ENCODE peak calls at places on chromosome 3, in eight cellular contexts. C is neuronal stem cell, K is neural progenitor cell, H is mesendoderm, T is H9, G is Panc1, B is caudate nucleus, P is PC-3. N is an unnamed sample.

GRCh38 chr3:40337136-40338108 is 27.9 kb downstream of the EIF1B start:
- DNase-seq in K (no peak), G (no peak), B (no peak), T (no peak), P (no peak), H (peak; percentile 15), C (no peak), N (no peak)

GRCh38 chr3:146111337-146111736 is 49.6 kb downstream of the PLOD2 start:
- DNase-seq in G (no peak), B (no peak), C (no peak), H (no peak), T (no peak), K (no peak), P (no peak), N (no peak)

GRCh38 chr3:56782900-56783299 is 18.8 kb downstream of the ARHGEF3 start:
- DNase-seq in K (no peak), B (peak; percentile 60), T (no peak), G (no peak), C (no peak), P (no peak), H (no peak), N (no peak)

GRCh38 chr3:16151109-16151508 is 23.4 kb upstream of the GALNT15 start:
- DNase-seq in P (peak; percentile 44), G (no peak), C (no peak), H (no peak), B (no peak), K (no peak), T (no peak), N (peak; percentile 16)

GRCh38 chr3:48575366-48575765 is 11.8 kb upstream of the UCN2 start:
- DNase-seq in B (no peak), H (no peak), T (no peak), P (no peak), C (no peak), G (no peak), K (no peak), N (no peak)

GRCh38 chr3:129429080-129429451 is 630 bp upstream of the EFCAB12 start:
- DNase-seq in H (no peak), T (no peak), B (no peak), G (no peak), C (no peak), P (no peak), K (no peak), N (no peak)

GRCh38 chr3:22245122-22245521 is 494.1 kb upstream of the ZNF385D start:
- DNase-seq in H (peak; percentile 50), C (no peak), B (no peak), T (no peak), P (peak; percentile 93), G (no peak), K (no peak), N (no peak)

GRCh38 chr3:188361888-188362287 is 207.9 kb downstream of the LPP start:
- DNase-seq in C (no peak), T (no peak), G (no peak), B (no peak), H (no peak), K (no peak), P (no peak), N (no peak)

GRCh38 chr3:78647735-78648134 is 1120.1 kb downstream of the ROBO1 start:
- DNase-seq in K (no peak), P (peak; percentile 39), G (no peak), C (no peak), H (no peak), T (no peak), B (no peak), N (no peak)

GRCh38 chr3:101995371-101996046 is 146.2 kb downstream of the NFKBIZ start:
- DNase-seq in G (no peak), C (no peak), P (peak; percentile 63), T (no peak), H (no peak), B (no peak), K (no peak), N (no peak)

GRCh38 chr3:128316456-128316855 is 150.2 kb downstream of the DNAJB8 start:
- DNase-seq in H (no peak), G (no peak), B (no peak), K (no peak), C (no peak), P (no peak), T (peak; percentile 17), N (no peak)

GRCh38 chr3:69319652-69320051 is 66.2 kb downstream of the FRMD4B start:
- DNase-seq in C (no peak), K (no peak), H (no peak), G (no peak), B (no peak), P (no peak), T (no peak), N (no peak)

GRCh38 chr3:69318410-69318809 is 67.5 kb downstream of the FRMD4B start:
- DNase-seq in H (no peak), B (no peak), G (no peak), T (no peak), K (no peak), C (no peak), P (no peak), N (no peak)

GRCh38 chr3:69322110-69322509 is 63.8 kb downstream of the FRMD4B start:
- DNase-seq in G (no peak), C (no peak), P (no peak), K (no peak), B (no peak), H (no peak), T (no peak), N (no peak)

GRCh38 chr3:69321301-69321986 is 64.4 kb downstream of the FRMD4B start:
- DNase-seq in T (no peak), P (no peak), K (no peak), H (no peak), C (no peak), B (no peak), G (no peak), N (no peak)

DNA sequence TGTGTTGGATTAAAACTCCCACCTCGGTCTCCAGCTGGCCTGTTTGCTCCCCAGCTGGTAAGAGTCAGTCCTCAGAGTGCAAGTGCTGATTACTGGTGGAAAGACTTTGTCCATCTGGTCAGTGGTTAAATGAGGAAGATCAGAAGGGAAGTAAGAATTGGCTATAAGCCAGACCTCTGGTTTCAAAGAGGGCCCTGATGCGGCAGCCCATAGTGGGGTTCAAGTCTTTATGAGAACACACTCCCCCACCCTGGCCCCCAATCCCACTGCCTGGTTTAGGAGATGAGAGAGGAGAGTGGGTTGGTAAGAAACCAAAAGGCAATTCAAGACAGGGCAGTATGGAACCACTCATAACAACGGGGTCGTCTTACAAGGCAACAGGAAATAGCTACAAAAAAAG is 65.0 kb downstream of the FRMD4B start:
- DNase-seq in T (no peak), P (no peak), G (no peak), K (no peak), C (no peak), H (no peak), B (no peak), N (no peak)
- H3K27ac ChIP-seq in T (no peak overlapping the region), P (no peak overlapping the region), G (no peak overlapping the region), K (no peak overlapping the region), C (no peak overlapping the region), H (no peak overlapping the region), B (peak overlapping the region; percentile 99), N (peak overlapping the region; percentile 94)

DNA sequence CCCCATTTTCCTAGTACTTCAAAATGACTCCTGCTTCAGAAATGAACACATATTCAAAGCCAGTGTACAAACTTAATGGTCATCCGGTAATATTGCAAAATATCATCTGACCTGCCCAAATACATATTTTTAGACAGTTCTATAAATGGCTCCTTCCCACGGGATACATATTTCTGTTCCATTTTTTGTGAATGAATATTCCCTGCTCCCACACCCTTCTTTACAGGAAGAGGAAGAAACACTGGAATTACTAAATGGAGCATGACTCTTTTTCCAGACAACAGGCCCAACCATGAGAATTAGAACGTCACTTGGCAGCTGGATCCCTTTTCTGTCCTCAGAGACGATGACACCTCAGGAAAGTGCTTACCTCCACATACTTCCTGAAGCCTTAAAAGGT is 38.0 kb upstream of the CBLB start:
- DNase-seq in P (peak; percentile 61), T (no peak), H (no peak), C (no peak), B (no peak), G (no peak), K (no peak), N (no peak)
- H3K27ac ChIP-seq in P (peak overlapping the region; percentile 83), T (no peak overlapping the region), H (no peak overlapping the region), C (no peak overlapping the region), B (no peak overlapping the region), G (no peak overlapping the region), K (no peak overlapping the region), N (no peak overlapping the region)

DNA sequence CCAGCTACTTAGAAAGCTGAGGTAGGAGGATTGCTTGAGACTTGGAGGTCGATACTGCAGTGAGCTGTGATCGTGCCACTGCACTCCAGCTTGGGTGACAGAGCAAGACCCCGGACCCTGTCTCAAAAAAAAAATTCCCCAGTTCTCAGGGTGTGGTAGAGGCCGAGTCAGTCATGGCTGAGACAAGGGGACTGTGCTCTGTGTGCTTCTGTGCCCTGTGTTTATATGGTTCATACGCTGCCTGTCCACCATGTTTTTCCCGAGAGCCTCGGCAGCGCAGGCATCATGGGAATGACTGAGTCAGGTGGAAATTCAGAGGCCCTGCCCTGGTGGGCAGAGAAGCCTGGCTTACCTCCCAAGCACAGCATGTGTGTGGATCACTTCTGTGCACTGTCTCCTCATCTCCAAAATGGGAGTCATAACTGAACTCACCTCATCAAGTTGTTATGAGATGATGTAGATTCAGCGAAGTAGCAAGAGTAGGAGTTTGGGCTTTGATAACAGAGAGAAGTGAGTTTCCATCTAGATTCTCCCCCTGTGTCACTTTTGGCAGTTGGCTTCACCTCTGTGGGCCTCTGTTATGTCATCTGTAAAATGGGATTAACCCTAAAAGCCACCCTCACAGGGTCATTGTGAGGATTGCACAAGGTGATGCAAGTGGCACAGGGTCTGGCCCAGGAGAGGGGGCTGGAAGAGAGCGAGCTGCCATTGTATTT is 56.9 kb downstream of the FLNB start:
- DNase-seq in B (no peak), K (no peak), C (no peak), H (no peak), P (no peak), T (no peak), G (no peak), N (no peak)
- H3K27ac ChIP-seq in B (no peak overlapping the region), K (no peak overlapping the region), C (no peak overlapping the region), H (no peak overlapping the region), P (no peak overlapping the region), T (no peak overlapping the region), G (peak overlapping the region; percentile 82), N (no peak overlapping the region)

GRCh38 chr3:157154563-157155333 is 5.2 kb downstream of the CCNL1 start:
- DNase-seq in G (no peak), P (no peak), H (no peak), C (no peak), B (no peak), K (no peak), T (no peak), N (no peak)
- H3K27ac ChIP-seq in G (peak overlapping the region; percentile 12), P (no peak overlapping the region), H (no peak overlapping the region), C (no peak overlapping the region), B (no peak overlapping the region), K (no peak overlapping the region), T (no peak overlapping the region), N (no peak overlapping the region)

N was measured in substantia nigra.